ENCODE peak calls at places on chromosomes 11 and 22, in nine cellular contexts. One of them, this sample, is unnamed.

GRCh38 chr11:1304376-1304775 is 5.1 kb downstream of the TOLLIP start:
- DNase-seq in transverse colon: peak; percentile 58
- DNase-seq in H1: no peak
- DNase-seq in sigmoid colon: no peak
- DNase-seq in SK-N-SH: no peak
- DNase-seq in upper lobe of left lung: peak; percentile 84
- DNase-seq in suprapubic skin: peak; percentile 55
- DNase-seq in HepG2: peak; percentile 81
- DNase-seq in esophagus muscularis mucosa: peak; percentile 81
- DNase-seq in this sample: peak; percentile 73

GRCh38 chr11:127986073-127986472 is 601.3 kb downstream of the ETS1 start:
- DNase-seq in transverse colon: no peak
- DNase-seq in H1: no peak
- DNase-seq in sigmoid colon: no peak
- DNase-seq in SK-N-SH: no peak
- DNase-seq in upper lobe of left lung: no peak
- DNase-seq in suprapubic skin: no peak
- DNase-seq in HepG2: no peak
- DNase-seq in esophagus muscularis mucosa: no peak
- DNase-seq in this sample: no peak

GRCh38 chr11:68260484-68260883 is 11.3 kb downstream of the C11orf24 start:
- DNase-seq in transverse colon: no peak
- DNase-seq in H1: no peak
- DNase-seq in sigmoid colon: no peak
- DNase-seq in SK-N-SH: no peak
- DNase-seq in upper lobe of left lung: no peak
- DNase-seq in suprapubic skin: no peak
- DNase-seq in HepG2: no peak
- DNase-seq in esophagus muscularis mucosa: no peak
- DNase-seq in this sample: no peak

GRCh38 chr11:80282643-80283042 is 841.8 kb upstream of the TENM4 start:
- DNase-seq in transverse colon: no peak
- DNase-seq in H1: no peak
- DNase-seq in sigmoid colon: no peak
- DNase-seq in SK-N-SH: no peak
- DNase-seq in upper lobe of left lung: no peak
- DNase-seq in suprapubic skin: no peak
- DNase-seq in HepG2: no peak
- DNase-seq in esophagus muscularis mucosa: no peak
- DNase-seq in this sample: no peak

GRCh38 chr11:55357560-55358184 is 10.1 kb upstream of the OR4A15 start:
- DNase-seq in transverse colon: no peak
- DNase-seq in H1: no peak
- DNase-seq in sigmoid colon: no peak
- DNase-seq in SK-N-SH: no peak
- DNase-seq in upper lobe of left lung: no peak
- DNase-seq in suprapubic skin: no peak
- DNase-seq in HepG2: no peak
- DNase-seq in esophagus muscularis mucosa: no peak
- DNase-seq in this sample: no peak

GRCh38 chr22:17945851-17946690 is 78.3 kb downstream of the MICAL3 start:
- DNase-seq in transverse colon: no peak
- DNase-seq in H1: no peak
- DNase-seq in sigmoid colon: peak; percentile 54
- DNase-seq in SK-N-SH: no peak
- DNase-seq in upper lobe of left lung: no peak
- DNase-seq in suprapubic skin: no peak
- DNase-seq in HepG2: no peak
- DNase-seq in esophagus muscularis mucosa: no peak
- DNase-seq in this sample: peak; percentile 2

GRCh38 chr11:32448232-32448631 is 12.9 kb upstream of the WT1 start:
- DNase-seq in transverse colon: no peak
- DNase-seq in H1: no peak
- DNase-seq in sigmoid colon: no peak
- DNase-seq in SK-N-SH: no peak
- DNase-seq in upper lobe of left lung: no peak
- DNase-seq in suprapubic skin: no peak
- DNase-seq in HepG2: peak; percentile 31
- DNase-seq in esophagus muscularis mucosa: no peak
- DNase-seq in this sample: peak; percentile 16

GRCh38 chr11:66609951-66610617 is 6.3 kb upstream of the RBM14 start:
- DNase-seq in transverse colon: no peak
- DNase-seq in H1: no peak
- DNase-seq in sigmoid colon: no peak
- DNase-seq in SK-N-SH: no peak
- DNase-seq in upper lobe of left lung: no peak
- DNase-seq in suprapubic skin: no peak
- DNase-seq in HepG2: no peak
- DNase-seq in esophagus muscularis mucosa: no peak
- DNase-seq in this sample: no peak

GRCh38 chr11:7654094-7654742 is 19.1 kb downstream of the CYB5R2 start:
- DNase-seq in transverse colon: no peak
- DNase-seq in H1: no peak
- DNase-seq in sigmoid colon: no peak
- DNase-seq in SK-N-SH: peak; percentile 74
- DNase-seq in upper lobe of left lung: no peak
- DNase-seq in suprapubic skin: no peak
- DNase-seq in HepG2: no peak
- DNase-seq in esophagus muscularis mucosa: no peak
- DNase-seq in this sample: no peak

GRCh38 chr11:62666259-62666926 is 1.3 kb downstream of the CSKMT start:
- DNase-seq in transverse colon: no peak
- DNase-seq in H1: no peak
- DNase-seq in sigmoid colon: no peak
- DNase-seq in SK-N-SH: no peak
- DNase-seq in upper lobe of left lung: no peak
- DNase-seq in suprapubic skin: no peak
- DNase-seq in HepG2: no peak
- DNase-seq in esophagus muscularis mucosa: no peak
- DNase-seq in this sample: no peak

GRCh38 chr22:39094717-39095389 is 2.2 kb upstream of the APOBEC3H start:
- DNase-seq in transverse colon: no peak
- DNase-seq in H1: no peak
- DNase-seq in sigmoid colon: no peak
- DNase-seq in SK-N-SH: no peak
- DNase-seq in upper lobe of left lung: no peak
- DNase-seq in suprapubic skin: no peak
- DNase-seq in HepG2: no peak
- DNase-seq in esophagus muscularis mucosa: no peak
- DNase-seq in this sample: no peak

GRCh38 chr22:50423956-50424355 is 50.9 kb downstream of the SBF1 start:
- DNase-seq in transverse colon: no peak
- DNase-seq in H1: no peak
- DNase-seq in sigmoid colon: no peak
- DNase-seq in SK-N-SH: no peak
- DNase-seq in upper lobe of left lung: no peak
- DNase-seq in suprapubic skin: no peak
- DNase-seq in HepG2: no peak
- DNase-seq in esophagus muscularis mucosa: no peak
- DNase-seq in this sample: no peak

GRCh38 chr11:456533-456932 is 6.5 kb downstream of the PTDSS2 start:
- DNase-seq in transverse colon: no peak
- DNase-seq in H1: no peak
- DNase-seq in sigmoid colon: no peak
- DNase-seq in SK-N-SH: no peak
- DNase-seq in upper lobe of left lung: no peak
- DNase-seq in suprapubic skin: no peak
- DNase-seq in HepG2: no peak
- DNase-seq in esophagus muscularis mucosa: no peak
- DNase-seq in this sample: no peak

GRCh38 chr11:59728913-59729312 is 15.3 kb upstream of the OR10V1 start:
- DNase-seq in transverse colon: no peak
- DNase-seq in H1: no peak
- DNase-seq in sigmoid colon: no peak
- DNase-seq in SK-N-SH: no peak
- DNase-seq in upper lobe of left lung: no peak
- DNase-seq in suprapubic skin: no peak
- DNase-seq in HepG2: no peak
- DNase-seq in esophagus muscularis mucosa: no peak
- DNase-seq in this sample: no peak

GRCh38 chr22:46084943-46085830 is 65.1 kb upstream of the PPARA start:
- DNase-seq in transverse colon: peak; percentile 69
- DNase-seq in H1: no peak
- DNase-seq in sigmoid colon: peak; percentile 95
- DNase-seq in SK-N-SH: peak; percentile 74
- DNase-seq in upper lobe of left lung: peak; percentile 90
- DNase-seq in suprapubic skin: peak; percentile 91
- DNase-seq in HepG2: no peak
- DNase-seq in esophagus muscularis mucosa: no peak
- DNase-seq in this sample: peak; percentile 93

GRCh38 chr11:77107950-77108349 is 5.3 kb downstream of the OMP start:
- DNase-seq in transverse colon: peak; percentile 69
- DNase-seq in H1: no peak
- DNase-seq in sigmoid colon: no peak
- DNase-seq in SK-N-SH: no peak
- DNase-seq in upper lobe of left lung: no peak
- DNase-seq in suprapubic skin: no peak
- DNase-seq in HepG2: peak; percentile 60
- DNase-seq in esophagus muscularis mucosa: no peak
- DNase-seq in this sample: peak; percentile 81

GRCh38 chr11:11876458-11876857 is 34.7 kb downstream of the USP47 start:
- DNase-seq in transverse colon: no peak
- DNase-seq in H1: no peak
- DNase-seq in sigmoid colon: no peak
- DNase-seq in SK-N-SH: no peak
- DNase-seq in upper lobe of left lung: no peak
- DNase-seq in suprapubic skin: no peak
- DNase-seq in HepG2: peak; percentile 5
- DNase-seq in esophagus muscularis mucosa: no peak
- DNase-seq in this sample: no peak

GRCh38 chr11:115383431-115383830 is 120.8 kb downstream of the CADM1 start:
- DNase-seq in transverse colon: no peak
- DNase-seq in H1: no peak
- DNase-seq in sigmoid colon: no peak
- DNase-seq in SK-N-SH: no peak
- DNase-seq in upper lobe of left lung: no peak
- DNase-seq in suprapubic skin: no peak
- DNase-seq in HepG2: no peak
- DNase-seq in esophagus muscularis mucosa: no peak
- DNase-seq in this sample: no peak

GRCh38 chr11:66969584-66970205 is 5.4 kb upstream of the C11orf86 start:
- DNase-seq in transverse colon: no peak
- DNase-seq in H1: no peak
- DNase-seq in sigmoid colon: no peak
- DNase-seq in SK-N-SH: no peak
- DNase-seq in upper lobe of left lung: no peak
- DNase-seq in suprapubic skin: no peak
- DNase-seq in HepG2: no peak
- DNase-seq in esophagus muscularis mucosa: no peak
- DNase-seq in this sample: no peak

GRCh38 chr11:19820100-19820499 is 107.5 kb downstream of the NAV2 start:
- DNase-seq in transverse colon: no peak
- DNase-seq in H1: no peak
- DNase-seq in sigmoid colon: no peak
- DNase-seq in SK-N-SH: no peak
- DNase-seq in upper lobe of left lung: no peak
- DNase-seq in suprapubic skin: no peak
- DNase-seq in HepG2: no peak
- DNase-seq in esophagus muscularis mucosa: no peak
- DNase-seq in this sample: no peak

GRCh38 chr11:112364962-112365481 is 104.4 kb upstream of the PLET1 start:
- DNase-seq in transverse colon: peak; percentile 35
- DNase-seq in H1: no peak
- DNase-seq in sigmoid colon: peak; percentile 85
- DNase-seq in SK-N-SH: peak; percentile 49
- DNase-seq in upper lobe of left lung: no peak
- DNase-seq in suprapubic skin: no peak
- DNase-seq in HepG2: peak; percentile 46
- DNase-seq in esophagus muscularis mucosa: no peak
- DNase-seq in this sample: no peak

GRCh38 chr22:49971232-49972162 is 10.9 kb downstream of the PIM3 start:
- DNase-seq in transverse colon: peak; percentile 92
- DNase-seq in H1: no peak
- DNase-seq in sigmoid colon: peak; percentile 88
- DNase-seq in SK-N-SH: peak; percentile 71
- DNase-seq in upper lobe of left lung: peak; percentile 97
- DNase-seq in suprapubic skin: peak; percentile 89
- DNase-seq in HepG2: no peak
- DNase-seq in esophagus muscularis mucosa: no peak
- DNase-seq in this sample: peak; percentile 93

GRCh38 chr22:27986459-27986858 is 67.4 kb upstream of the PITPNB start:
- DNase-seq in transverse colon: no peak
- DNase-seq in H1: no peak
- DNase-seq in sigmoid colon: peak; percentile 9
- DNase-seq in SK-N-SH: no peak
- DNase-seq in upper lobe of left lung: no peak
- DNase-seq in suprapubic skin: no peak
- DNase-seq in HepG2: no peak
- DNase-seq in esophagus muscularis mucosa: no peak
- DNase-seq in this sample: no peak

GRCh38 chr11:124669193-124669592 is 4.3 kb downstream of the SIAE start:
- DNase-seq in transverse colon: peak; percentile 35
- DNase-seq in H1: no peak
- DNase-seq in sigmoid colon: no peak
- DNase-seq in SK-N-SH: peak; percentile 73
- DNase-seq in upper lobe of left lung: no peak
- DNase-seq in suprapubic skin: no peak
- DNase-seq in HepG2: peak; percentile 33
- DNase-seq in esophagus muscularis mucosa: no peak
- DNase-seq in this sample: peak; percentile 33
- TF ChIP-seq EP300 in transverse colon: no peak
- TF ChIP-seq EP300 in H1: no peak
- TF ChIP-seq EP300 in sigmoid colon: no peak
- TF ChIP-seq EP300 in SK-N-SH: no peak
- TF ChIP-seq EP300 in upper lobe of left lung: no peak
- TF ChIP-seq EP300 in suprapubic skin: no peak
- TF ChIP-seq EP300 in HepG2: no peak
- TF ChIP-seq EP300 in esophagus muscularis mucosa: no peak
- TF ChIP-seq EP300 in this sample: no peak

GRCh38 chr11:117600261-117600783 is 196.7 kb downstream of the DSCAML1 start:
- DNase-seq in transverse colon: no peak
- DNase-seq in H1: no peak
- DNase-seq in sigmoid colon: peak; percentile 48
- DNase-seq in SK-N-SH: no peak
- DNase-seq in upper lobe of left lung: no peak
- DNase-seq in suprapubic skin: peak; percentile 29
- DNase-seq in HepG2: no peak
- DNase-seq in esophagus muscularis mucosa: no peak
- DNase-seq in this sample: no peak
- TF ChIP-seq CTCF in transverse colon: no peak
- TF ChIP-seq CTCF in H1: no peak
- TF ChIP-seq CTCF in sigmoid colon: no peak
- TF ChIP-seq CTCF in SK-N-SH: no peak
- TF ChIP-seq CTCF in upper lobe of left lung: no peak
- TF ChIP-seq CTCF in suprapubic skin: no peak
- TF ChIP-seq CTCF in HepG2: no peak
- TF ChIP-seq CTCF in esophagus muscularis mucosa: no peak
- TF ChIP-seq CTCF in this sample: no peak

GRCh38 chr22:37774728-37775127 is 33.0 kb upstream of the GCAT start:
- DNase-seq in transverse colon: no peak
- DNase-seq in H1: no peak
- DNase-seq in sigmoid colon: no peak
- DNase-seq in SK-N-SH: no peak
- DNase-seq in upper lobe of left lung: no peak
- DNase-seq in suprapubic skin: no peak
- DNase-seq in HepG2: no peak
- DNase-seq in esophagus muscularis mucosa: no peak
- DNase-seq in this sample: no peak
- TF ChIP-seq POLR2AphosphoS5 in transverse colon: no peak
- TF ChIP-seq POLR2AphosphoS5 in H1: no peak
- TF ChIP-seq POLR2AphosphoS5 in sigmoid colon: no peak
- TF ChIP-seq POLR2AphosphoS5 in SK-N-SH: no peak
- TF ChIP-seq POLR2AphosphoS5 in upper lobe of left lung: no peak
- TF ChIP-seq POLR2AphosphoS5 in suprapubic skin: no peak
- TF ChIP-seq POLR2AphosphoS5 in HepG2: no peak
- TF ChIP-seq POLR2AphosphoS5 in esophagus muscularis mucosa: no peak
- TF ChIP-seq POLR2AphosphoS5 in this sample: no peak

GRCh38 chr22:42902875-42903510 is 45.9 kb upstream of the ARFGAP3 start:
- DNase-seq in transverse colon: peak; percentile 38
- DNase-seq in H1: peak; percentile 10
- DNase-seq in sigmoid colon: peak; percentile 89
- DNase-seq in SK-N-SH: no peak
- DNase-seq in upper lobe of left lung: no peak
- DNase-seq in suprapubic skin: no peak
- DNase-seq in HepG2: no peak
- DNase-seq in esophagus muscularis mucosa: no peak
- DNase-seq in this sample: no peak
- TF ChIP-seq EP300 in transverse colon: no peak
- TF ChIP-seq EP300 in H1: no peak
- TF ChIP-seq EP300 in sigmoid colon: no peak
- TF ChIP-seq EP300 in SK-N-SH: no peak
- TF ChIP-seq EP300 in upper lobe of left lung: no peak
- TF ChIP-seq EP300 in suprapubic skin: no peak
- TF ChIP-seq EP300 in HepG2: no peak
- TF ChIP-seq EP300 in esophagus muscularis mucosa: no peak
- TF ChIP-seq EP300 in this sample: no peak